ENCODE peak calls at places on chromosomes 3 and 15, in five cellular contexts. C, R, F, A and J are unnamed samples.

GRCh38 chr15:100704281-100705055 is 102.1 kb downstream of the ASB7 start:
- DNase-seq in C (peak), R (peak), F (no peak), A (peak), J (no peak)

GRCh38 chr15:89803941-89804800 is 10.5 kb downstream of the ANPEP start:
- DNase-seq in C (no peak), R (no peak), F (no peak), A (no peak), J (no peak)

GRCh38 chr15:36947035-36947719 is 153.2 kb downstream of the MEIS2 start:
- DNase-seq in C (no peak), R (no peak), F (no peak), A (no peak), J (no peak)

GRCh38 chr15:81567924-81568323 is 193.9 kb upstream of the TMC3 start:
- DNase-seq in C (no peak), R (no peak), F (no peak), A (no peak), J (no peak)

GRCh38 chr3:28912120-28912885 is 368.6 kb upstream of the RBMS3 start:
- DNase-seq in C (no peak), R (no peak), F (no peak), A (no peak), J (no peak)

GRCh38 chr3:71968491-71968890 is 183.5 kb upstream of the PROK2 start:
- DNase-seq in C (no peak), R (no peak), F (no peak), A (no peak), J (no peak)

GRCh38 chr3:86837871-86838270 is 153.1 kb downstream of the VGLL3 start:
- DNase-seq in C (peak), R (no peak), F (no peak), A (no peak), J (no peak)

GRCh38 chr3:10941972-10942371 is 50.6 kb upstream of the SLC6A1 start:
- DNase-seq in C (peak), R (no peak), F (peak), A (no peak), J (peak)

GRCh38 chr3:46561951-46562350 is 4.2 kb downstream of the LRRC2 start:
- DNase-seq in C (no peak), R (no peak), F (no peak), A (no peak), J (no peak)

GRCh38 chr3:100197876-100198275 is 62.9 kb upstream of the TBC1D23 start:
- DNase-seq in C (no peak), R (no peak), F (no peak), A (no peak), J (no peak)

GRCh38 chr15:58517682-58518525 is 86.1 kb downstream of the LIPC start:
- DNase-seq in C (no peak), R (no peak), F (no peak), A (no peak), J (no peak)

GRCh38 chr15:89797678-89798201 is 16.9 kb downstream of the ANPEP start:
- DNase-seq in C (no peak), R (no peak), F (no peak), A (no peak), J (no peak)

GRCh38 chr15:99076555-99077308 is 28.1 kb upstream of the SYNM start:
- DNase-seq in C (peak), R (peak), F (peak), A (peak), J (peak)

GRCh38 chr15:42110367-42110766 is 16.0 kb upstream of the PLA2G4D start:
- DNase-seq in C (no peak), R (no peak), F (no peak), A (no peak), J (no peak)

GRCh38 chr3:147411235-147411607 is 2.1 kb downstream of the ZIC1 start:
- DNase-seq in C (peak), R (peak), F (no peak), A (peak), J (no peak)

GRCh38 chr3:111534701-111535100 is 7.3 kb upstream of the CD96 start:
- DNase-seq in C (peak), R (peak), F (no peak), A (peak), J (no peak)